ENCODE peak calls at places on chromosomes 13 and 19, in five cellular contexts. O is AG04450, X is adrenal gland, W is pancreas, D is fibroblast of lung. Y is an unnamed sample.

GRCh38 chr19:48090281-48090802 is 20.3 kb downstream of the PLA2G4C start:
- DNase-seq in O (no peak), X (peak), W (no peak), D (no peak), Y (no peak)

GRCh38 chr19:33191501-33191900 is 2.6 kb upstream of the LRP3 start:
- DNase-seq in O (no peak), X (peak), W (no peak), D (no peak), Y (no peak)

GRCh38 chr13:76925115-76925514 is 23.2 kb upstream of the ACOD1 start:
- DNase-seq in O (no peak), X (no peak), W (no peak), D (no peak), Y (no peak)

GRCh38 chr13:60019119-60019993 is 144.4 kb downstream of the DIAPH3 start:
- DNase-seq in O (no peak), X (no peak), W (no peak), D (peak), Y (peak)

GRCh38 chr19:30884146-30884812 is 465.0 kb downstream of the TSHZ3 start:
- DNase-seq in O (no peak), X (no peak), W (no peak), D (no peak), Y (no peak)

GRCh38 chr13:73691891-73692290 is 442.3 kb downstream of the KLF12 start:
- DNase-seq in O (no peak), X (no peak), W (no peak), D (no peak), Y (no peak)

GRCh38 chr19:33906578-33907335 is 110.1 kb downstream of the KCTD15 start:
- DNase-seq in O (no peak), X (no peak), W (peak), D (peak), Y (peak)

GRCh38 chr19:55696301-55697068 is 21.5 kb downstream of the EPN1 start:
- DNase-seq in O (no peak), X (no peak), W (no peak), D (no peak), Y (no peak)

GRCh38 chr13:109720758-109721184 is 65.6 kb downstream of the IRS2 start:
- DNase-seq in O (no peak), X (no peak), W (no peak), D (no peak), Y (no peak)

GRCh38 chr19:21322528-21322927 is 6.7 kb downstream of the ZNF708 start:
- DNase-seq in O (no peak), X (peak), W (no peak), D (no peak), Y (peak)

GRCh38 chr13:26685606-26686005 is 75.0 kb downstream of the GPR12 start:
- DNase-seq in O (no peak), X (no peak), W (no peak), D (no peak), Y (no peak)

GRCh38 chr19:11382898-11383705 is 1.0 kb downstream of the EPOR start:
- DNase-seq in O (no peak), X (peak), W (peak), D (no peak), Y (no peak)

GRCh38 chr13:108269601-108270328 is at the start of gene TNFSF13B:
- DNase-seq in O (no peak), X (peak), W (peak), D (peak), Y (peak)

GRCh38 chr19:46890423-46891170 is 29.8 kb downstream of the ARHGAP35 start:
- DNase-seq in O (peak), X (no peak), W (no peak), D (peak), Y (peak)

GRCh38 chr19:13181747-13182388 is 31.7 kb downstream of the IER2 start:
- DNase-seq in O (no peak), X (peak), W (peak), D (peak), Y (peak)

GRCh38 chr19:45913874-45914830 is at the start of gene NANOS2:
- DNase-seq in O (no peak), X (no peak), W (no peak), D (no peak), Y (no peak)

GRCh38 chr19:3443840-3444694 is 36.3 kb downstream of the SMIM24 start:
- DNase-seq in O (no peak), X (no peak), W (peak), D (peak), Y (peak)

GRCh38 chr13:45350152-45350551 is 9.2 kb upstream of the TPT1 start:
- DNase-seq in O (no peak), X (no peak), W (no peak), D (no peak), Y (no peak)

GRCh38 chr13:48078251-48078656 is 16.6 kb downstream of the MED4 start:
- DNase-seq in O (no peak), X (no peak), W (no peak), D (no peak), Y (no peak)

GRCh38 chr13:26075498-26075897 is 23.7 kb upstream of the SHISA2 start:
- DNase-seq in O (no peak), X (no peak), W (no peak), D (no peak), Y (no peak)

GRCh38 chr19:3450796-3451411 is 29.4 kb downstream of the SMIM24 start:
- DNase-seq in O (peak), X (peak), W (no peak), D (peak), Y (peak)

GRCh38 chr19:13902993-13903555 is 2.8 kb downstream of the BRME1 start:
- DNase-seq in O (no peak), X (no peak), W (no peak), D (no peak), Y (peak)

GRCh38 chr13:27131202-27131623 is 40.4 kb downstream of the USP12 start:
- DNase-seq in O (no peak), X (no peak), W (no peak), D (no peak), Y (peak)

GRCh38 chr13:35139591-35139990 is 197.5 kb downstream of the NBEA start:
- DNase-seq in O (no peak), X (no peak), W (no peak), D (peak), Y (peak)

GRCh38 chr19:44747739-44748425 is 626 bp upstream of the BCL3 start:
- DNase-seq in O (no peak), X (peak), W (peak), D (peak), Y (no peak)

GRCh38 chr13:101654916-101655315 is 202.4 kb downstream of the ITGBL1 start:
- DNase-seq in O (no peak), X (no peak), W (no peak), D (peak), Y (peak)

GRCh38 chr13:101660711-101661110 is 208.2 kb downstream of the ITGBL1 start:
- DNase-seq in O (no peak), X (no peak), W (no peak), D (no peak), Y (peak)

GRCh38 chr13:101649490-101650126 is 197.1 kb downstream of the ITGBL1 start:
- DNase-seq in O (peak), X (no peak), W (no peak), D (peak), Y (peak)

DNA sequence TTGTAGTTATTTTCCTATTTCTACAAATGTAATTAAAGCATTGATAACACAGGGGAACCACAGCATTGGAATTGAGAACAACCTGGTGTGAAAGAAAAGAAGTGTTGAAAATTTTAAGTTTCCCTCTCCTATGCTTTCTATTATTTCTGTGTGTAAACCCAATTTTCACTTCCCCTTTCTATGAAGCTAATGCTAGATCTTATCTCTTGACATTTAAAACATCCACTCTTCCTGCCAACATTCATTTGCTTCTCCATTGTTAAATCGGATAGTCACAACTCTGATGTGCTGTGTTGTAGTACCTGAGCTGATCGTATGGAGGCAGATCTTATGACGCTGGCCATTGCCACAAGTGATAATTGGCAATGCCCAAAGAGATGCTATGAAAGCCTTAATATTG is 203.0 kb downstream of the ITGBL1 start:
- DNase-seq in O (no peak), X (no peak), W (no peak), D (no peak), Y (no peak)
- H3K4me3 ChIP-seq in O (no peak), X (no peak), W (no peak), D (no peak), Y (no peak)

DNA sequence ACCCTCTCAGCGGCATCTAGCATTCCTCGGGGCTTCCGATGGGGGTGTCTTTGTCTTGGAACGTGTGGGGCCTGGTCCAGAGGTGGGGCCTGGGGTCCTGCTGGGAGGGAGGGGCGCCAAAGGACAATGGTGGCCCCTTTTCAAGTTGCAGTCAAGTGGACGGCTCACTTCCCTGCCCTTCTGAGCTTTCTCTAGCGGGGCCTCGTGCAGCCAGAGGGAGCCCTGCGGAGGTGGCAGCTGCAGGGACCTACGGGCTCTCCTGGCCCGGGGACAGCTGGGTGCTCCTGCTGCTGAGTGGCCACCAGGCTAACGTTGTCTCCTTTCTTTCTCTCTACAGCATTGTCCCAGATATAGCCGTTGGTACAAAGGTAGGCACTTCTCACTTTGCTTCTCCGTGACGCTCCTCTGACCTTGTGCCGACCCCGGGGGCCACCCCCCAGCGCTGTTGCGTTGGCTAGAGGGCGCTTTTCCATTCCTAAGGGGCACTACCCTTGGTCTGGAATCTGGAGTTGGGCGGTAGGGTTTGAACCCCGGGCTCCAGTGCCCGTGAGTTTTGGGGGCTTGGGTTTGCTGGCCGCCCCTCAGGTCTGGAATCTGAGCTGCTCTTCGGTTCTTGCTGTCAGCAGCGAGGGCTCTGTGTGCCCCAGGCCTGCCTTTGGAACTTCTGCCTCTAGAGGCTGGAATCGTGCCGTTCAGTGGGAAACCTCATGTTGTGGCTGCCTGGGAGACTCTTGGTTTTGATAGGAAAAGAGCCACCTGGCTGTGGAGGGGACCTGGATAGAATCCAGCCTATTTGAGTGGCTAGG is 2.0 kb downstream of the PTBP1 start:
- DNase-seq in O (no peak), X (no peak), W (peak), D (peak), Y (peak)
- TF ChIP-seq CTCF in O (peak), X (no peak), W (no peak), D (peak), Y (peak)

DNA sequence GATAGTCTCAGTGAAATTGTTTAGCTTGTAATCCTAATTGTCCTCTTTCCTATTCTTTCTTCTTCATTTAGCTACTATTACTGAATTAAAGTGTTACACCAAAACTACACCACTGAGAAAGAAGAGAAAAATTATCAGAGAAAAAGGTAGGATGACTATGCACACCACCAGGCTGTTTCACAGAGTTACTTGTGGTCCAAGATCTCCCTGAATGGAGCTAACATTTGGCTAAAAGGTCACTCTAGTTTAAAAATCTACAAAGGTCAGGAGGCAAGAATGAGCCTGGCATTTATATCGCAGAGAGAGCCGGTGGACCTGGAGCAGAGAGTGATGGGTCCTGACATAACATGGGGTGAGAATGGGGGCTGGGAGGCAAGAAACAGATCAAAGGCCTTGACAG is 37.0 kb upstream of the EEF1AKMT1 start:
- DNase-seq in O (no peak), X (no peak), W (no peak), D (no peak), Y (no peak)
- H3K4me3 ChIP-seq in O (no peak), X (no peak), W (no peak), D (no peak), Y (no peak)

DNA sequence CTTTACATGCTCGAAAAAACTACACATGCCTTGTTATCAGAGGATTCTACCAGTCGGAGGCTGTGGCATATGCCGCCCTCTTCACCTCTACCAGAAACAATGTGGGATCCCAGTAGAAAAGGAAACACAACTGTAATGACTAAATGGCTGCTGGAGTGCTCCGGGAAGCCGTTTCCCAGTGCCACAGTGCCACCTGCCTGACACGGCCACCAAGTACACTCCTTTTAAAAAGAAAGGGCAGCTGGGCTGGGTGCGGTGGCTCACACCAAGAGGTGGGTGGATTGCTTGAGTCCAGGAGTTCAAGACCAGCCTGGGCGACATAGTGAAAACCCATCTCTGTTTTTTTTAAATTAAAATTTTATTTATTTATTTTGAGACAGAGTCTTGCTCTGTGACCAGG is 67.3 kb downstream of the TRPM4 start:
- DNase-seq in O (no peak), X (peak), W (peak), D (peak), Y (peak)
- TF ChIP-seq CTCF in O (peak), X (peak), W (peak), D (peak), Y (peak)

DNA sequence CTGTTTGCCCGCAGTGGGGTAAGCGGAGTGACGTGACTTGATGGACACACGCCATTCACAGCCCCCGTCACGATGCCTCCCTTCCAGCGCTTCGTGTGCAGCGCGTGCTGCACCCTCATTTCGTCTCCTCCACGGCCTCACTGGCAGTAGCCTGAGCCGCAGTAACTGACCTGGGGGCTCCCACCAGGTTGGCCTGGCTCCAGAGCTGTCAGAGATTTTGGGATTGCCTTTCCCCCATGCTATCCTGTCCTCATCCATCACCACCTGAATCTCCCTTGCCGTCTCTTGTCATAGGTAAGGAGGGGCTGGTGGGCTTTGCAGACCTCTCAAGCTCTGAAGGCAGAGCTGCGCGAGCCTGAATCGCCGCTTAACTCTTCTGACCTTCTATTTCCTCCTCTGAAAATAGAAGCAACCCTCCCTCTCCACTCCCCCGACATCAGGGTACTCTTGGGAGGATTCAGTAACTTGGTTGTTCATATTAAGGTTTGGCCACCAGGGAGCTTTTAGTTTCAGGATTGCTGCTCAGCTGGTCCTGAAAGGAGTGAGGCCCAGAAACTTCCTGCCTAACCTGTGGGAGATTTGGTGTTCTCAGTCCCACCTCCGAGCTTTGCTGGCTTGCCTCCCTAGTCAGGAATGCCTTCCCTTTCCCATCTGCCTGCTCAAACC is 27.9 kb downstream of the SIGLEC5 start:
- DNase-seq in O (no peak), X (no peak), W (no peak), D (no peak), Y (no peak)
- H3K4me3 ChIP-seq in O (no peak), X (no peak), W (no peak), D (no peak), Y (no peak)

DNA sequence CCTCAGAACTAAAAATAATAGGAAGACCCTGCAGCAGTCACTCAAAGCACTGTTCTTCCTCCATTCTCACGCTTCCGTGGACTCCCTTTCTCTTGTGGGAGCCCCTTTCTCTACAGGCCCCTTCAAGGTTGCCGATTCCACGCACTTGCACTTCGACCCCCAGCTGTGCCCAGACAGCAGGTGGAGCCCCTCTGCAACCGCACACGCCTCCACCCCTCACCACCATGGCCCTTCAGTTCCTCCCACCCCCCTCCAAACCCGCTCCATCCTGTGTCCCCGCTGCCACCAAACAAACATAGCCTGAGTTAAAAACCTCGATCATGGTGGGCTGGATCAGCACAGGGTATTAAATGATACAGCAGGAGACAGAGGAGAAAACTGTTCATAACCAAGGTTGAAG is 102.6 kb downstream of the STK24 start:
- DNase-seq in O (no peak), X (no peak), W (no peak), D (no peak), Y (no peak)
- TF ChIP-seq CTCF in O (no peak), X (no peak), W (no peak), D (no peak), Y (no peak)

DNA sequence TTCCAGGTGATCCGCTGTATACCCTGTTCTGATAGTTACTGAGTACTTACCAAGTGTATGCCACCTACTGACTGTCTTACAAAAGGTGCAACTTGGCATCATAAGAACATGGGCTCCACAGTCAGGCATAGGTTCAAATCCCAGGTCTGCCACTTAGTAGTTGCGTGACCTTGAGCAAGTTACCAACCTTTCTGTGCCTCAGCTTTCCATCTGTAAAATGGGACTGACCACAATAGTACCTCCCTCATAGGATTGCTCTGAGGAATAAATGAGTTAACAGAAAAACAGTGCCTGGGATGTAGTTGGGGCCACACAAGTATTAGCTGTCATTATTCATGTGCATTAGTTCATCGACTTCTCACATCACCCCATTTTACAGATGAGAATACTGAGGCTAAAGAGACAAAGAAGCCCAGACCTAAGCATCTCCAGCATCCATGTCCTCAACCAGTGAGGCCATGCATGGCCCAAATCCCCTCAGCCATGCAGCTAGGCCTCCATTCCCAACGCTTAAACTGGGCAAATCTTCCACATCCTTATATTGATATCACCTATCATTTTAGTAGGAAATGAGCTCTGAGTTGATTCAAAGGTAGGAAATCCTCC is 51.3 kb upstream of the UBE2L5 start:
- DNase-seq in O (no peak), X (no peak), W (no peak), D (no peak), Y (no peak)
- H3K4me3 ChIP-seq in O (no peak), X (no peak), W (no peak), D (no peak), Y (no peak)

GRCh38 chr13:102136735-102137296 is 265.0 kb downstream of the FGF14 start:
- DNase-seq in O (no peak), X (no peak), W (no peak), D (peak), Y (peak)

GRCh38 chr13:102131246-102131645 is 270.6 kb downstream of the FGF14 start:
- DNase-seq in O (no peak), X (no peak), W (no peak), D (no peak), Y (peak)

GRCh38 chr13:102127153-102127552 is 274.7 kb downstream of the FGF14 start:
- DNase-seq in O (no peak), X (no peak), W (no peak), D (no peak), Y (no peak)

GRCh38 chr13:102128216-102128800 is 273.5 kb downstream of the FGF14 start:
- DNase-seq in O (no peak), X (no peak), W (no peak), D (peak), Y (peak)

GRCh38 chr13:102132896-102133295 is 269.0 kb downstream of the FGF14 start:
- DNase-seq in O (no peak), X (no peak), W (no peak), D (no peak), Y (no peak)
- TF ChIP-seq CTCF in O (no peak), X (no peak), W (no peak), D (no peak), Y (no peak)

Y was measured in fibroblast of mammary gland.